ENCODE peak calls at places on chromosome 11, in ten cellular contexts. G is stomach, X is PC-3, J is body of pancreas, M is heart left ventricle, I is Peyer's patch, K is OCI-LY7, U is tibial artery, D is thyroid gland, N is vagina. F is an unnamed sample. For H3K9me3 and H3K4me1, the result is how much of the 10 kb centered on the place peaks cover.

GRCh38 chr11:71179877-71180276 is 72.5 kb downstream of the SHANK2 start:
- DNase-seq in G (no peak), U (no peak), K (no peak), J (peak), X (no peak), D (no peak), I (no peak), N (no peak), M (no peak), F (no peak)

GRCh38 chr11:69449320-69450063 is 32.0 kb upstream of the LINC01488 start:
- DNase-seq in K (no peak), I (no peak), X (no peak), G (peak), D (peak), U (peak), M (peak), N (no peak), J (peak), F (peak)

GRCh38 chr11:67238894-67239794 is 27.1 kb upstream of the GRK2 start:
- DNase-seq in K (no peak), J (no peak), G (no peak), M (no peak), X (peak), D (no peak), U (no peak), N (no peak), I (no peak), F (no peak)

GRCh38 chr11:78791254-78791653 is 216.6 kb upstream of the NARS2 start:
- DNase-seq in G (no peak), D (no peak), J (no peak), N (no peak), K (no peak), U (no peak), M (no peak), I (no peak), X (no peak), F (no peak)

GRCh38 chr11:44912270-44912987 is 38.3 kb downstream of the TP53I11 start:
- DNase-seq in J (no peak), M (no peak), N (no peak), D (no peak), G (no peak), K (no peak), I (no peak), U (no peak), X (no peak), F (no peak)

GRCh38 chr11:18367431-18367830 is 26.9 kb upstream of the LDHA start:
- DNase-seq in N (no peak), M (no peak), X (no peak), U (no peak), G (no peak), I (no peak), D (no peak), K (no peak), J (no peak), F (no peak)

GRCh38 chr11:1279674-1280055 is 29.8 kb downstream of the TOLLIP start:
- DNase-seq in M (no peak), D (no peak), X (no peak), K (no peak), N (no peak), G (no peak), U (no peak), I (no peak), J (no peak), F (no peak)

GRCh38 chr11:117201516-117201866 is 2.3 kb downstream of the TAGLN start:
- DNase-seq in N (no peak), D (peak), G (no peak), U (no peak), X (no peak), M (no peak), J (no peak), K (no peak), I (no peak), F (no peak)

GRCh38 chr11:87722756-87723599 is 452.3 kb downstream of the RAB38 start:
- DNase-seq in J (peak), N (no peak), K (peak), I (no peak), U (no peak), G (peak), M (no peak), X (peak), D (no peak), F (no peak)

GRCh38 chr11:117734596-117734995 is 62.4 kb downstream of the DSCAML1 start:
- DNase-seq in N (no peak), I (no peak), M (no peak), D (no peak), U (peak), G (no peak), X (no peak), J (no peak), K (no peak), F (no peak)

GRCh38 chr11:76107946-76108345 is 98.4 kb downstream of the WNT11 start:
- DNase-seq in I (no peak), M (no peak), U (no peak), G (no peak), K (no peak), X (no peak), N (no peak), D (no peak), J (no peak), F (no peak)

GRCh38 chr11:117724104-117724503 is 72.9 kb downstream of the DSCAML1 start:
- DNase-seq in I (no peak), M (no peak), G (no peak), X (no peak), K (no peak), U (peak), J (no peak), D (no peak), N (no peak), F (no peak)

GRCh38 chr11:113468666-113469345 is 6.4 kb downstream of the DRD2 start:
- DNase-seq in X (no peak), K (no peak), N (peak), M (no peak), J (no peak), D (no peak), U (no peak), G (no peak), I (no peak), F (no peak)

GRCh38 chr11:79195209-79195608 is 245.6 kb downstream of the TENM4 start:
- DNase-seq in N (no peak), M (no peak), G (no peak), I (no peak), K (no peak), D (no peak), J (no peak), U (no peak), X (no peak), F (no peak)

GRCh38 chr11:86160546-86161149 is 83.9 kb upstream of the EED start:
- DNase-seq in G (no peak), U (no peak), X (peak), K (no peak), N (no peak), D (no peak), J (no peak), M (no peak), I (no peak), F (no peak)

GRCh38 chr11:57641011-57641410 is 8.7 kb downstream of the YPEL4 start:
- DNase-seq in I (no peak), G (no peak), X (no peak), U (no peak), J (peak), M (no peak), K (peak), N (no peak), D (peak), F (no peak)

GRCh38 chr11:1123970-1124369 is 33.8 kb upstream of the MUC5AC start:
- DNase-seq in G (no peak), X (no peak), M (no peak), U (peak), N (no peak), D (no peak), K (no peak), I (no peak), J (no peak), F (no peak)

GRCh38 chr11:118081241-118081958 is 4.5 kb downstream of the TMPRSS4 start:
- DNase-seq in M (no peak), J (no peak), I (no peak), U (no peak), N (no peak), K (no peak), G (no peak), D (no peak), X (no peak), F (no peak)

GRCh38 chr11:106070606-106071005 is 6.5 kb downstream of the KBTBD3 start:
- DNase-seq in D (no peak), M (no peak), U (no peak), J (no peak), X (no peak), G (no peak), K (no peak), N (no peak), I (no peak), F (no peak)

GRCh38 chr11:130719516-130719915 is 196.8 kb downstream of the SNX19 start:
- DNase-seq in U (no peak), G (no peak), X (no peak), K (no peak), I (no peak), M (no peak), N (no peak), D (no peak), J (no peak), F (no peak)

GRCh38 chr11:75562048-75562835 is at the start of gene SERPINH1:
- DNase-seq in D (peak), G (peak), N (no peak), J (peak), U (peak), I (peak), M (peak), X (peak), K (no peak), F (peak)

GRCh38 chr11:19829109-19829790 is 116.6 kb downstream of the NAV2 start:
- DNase-seq in N (no peak), G (no peak), X (peak), M (no peak), D (peak), U (no peak), J (no peak), I (no peak), K (no peak), F (peak)

GRCh38 chr11:116595305-116595880 is 177.4 kb downstream of the BUD13 start:
- DNase-seq in K (no peak), I (no peak), J (no peak), G (no peak), U (no peak), X (no peak), M (no peak), N (no peak), D (no peak), F (no peak)

GRCh38 chr11:108768964-108769363 is 104.1 kb downstream of the DDX10 start:
- DNase-seq in U (no peak), G (no peak), J (no peak), X (no peak), M (no peak), I (no peak), D (no peak), K (no peak), N (no peak), F (no peak)

GRCh38 chr11:59756845-59757244 is 1.7 kb downstream of the STX3 start:
- DNase-seq in D (peak), K (no peak), N (no peak), M (no peak), I (peak), G (peak), U (peak), X (peak), J (peak), F (peak)

GRCh38 chr11:72223615-72224586 is 666 bp upstream of the INPPL1 start:
- DNase-seq in N (no peak), U (peak), M (peak), D (peak), G (peak), K (peak), X (peak), I (peak), J (peak), F (peak)

GRCh38 chr11:114774599-114775365 is 96.5 kb downstream of the NXPE2 start:
- DNase-seq in U (no peak), K (peak), N (no peak), D (peak), M (peak), X (peak), I (no peak), G (peak), J (no peak), F (peak)

GRCh38 chr11:57459112-57460016 is 964 bp upstream of the RTN4RL2 start:
- DNase-seq in G (no peak), I (no peak), M (no peak), N (no peak), X (peak), J (peak), U (no peak), D (peak), K (peak), F (no peak)

GRCh38 chr11:679271-680207 is 15.5 kb downstream of the DEAF1 start:
- DNase-seq in J (no peak), I (no peak), N (no peak), K (no peak), U (no peak), M (no peak), X (no peak), D (no peak), G (no peak), F (no peak)

GRCh38 chr11:116694815-116695590 is 77.8 kb downstream of the BUD13 start:
- DNase-seq in N (peak), J (no peak), D (no peak), G (peak), U (peak), K (no peak), M (no peak), I (no peak), X (peak), F (no peak)

GRCh38 chr11:64150481-64151239 is 15.3 kb downstream of the MACROD1 start:
- DNase-seq in G (peak), M (peak), U (no peak), J (peak), D (peak), I (no peak), N (no peak), X (no peak), K (no peak), F (no peak)

GRCh38 chr11:108137212-108137611 is 15.8 kb downstream of the ACAT1 start:
- DNase-seq in K (no peak), N (no peak), D (no peak), I (no peak), M (no peak), X (no peak), G (no peak), J (no peak), U (no peak), F (no peak)

GRCh38 chr11:65104628-65105027 is 7.0 kb upstream of the TM7SF2 start:
- DNase-seq in D (no peak), K (no peak), G (no peak), X (no peak), J (no peak), M (no peak), N (no peak), U (no peak), I (no peak), F (no peak)

GRCh38 chr11:83540112-83540675 is 254.0 kb upstream of the CCDC90B start:
- DNase-seq in I (no peak), G (no peak), K (no peak), M (no peak), J (no peak), U (no peak), N (no peak), X (no peak), D (no peak), F (no peak)

GRCh38 chr11:105706025-105706530 is 96.2 kb downstream of the GRIA4 start:
- DNase-seq in I (no peak), K (no peak), G (no peak), U (no peak), D (no peak), J (no peak), N (no peak), X (no peak), M (no peak), F (no peak)

GRCh38 chr11:115241899-115242298 is 262.3 kb downstream of the CADM1 start:
- DNase-seq in X (no peak), M (no peak), N (no peak), D (no peak), I (no peak), U (no peak), K (no peak), J (no peak), G (no peak), F (no peak)

GRCh38 chr11:60914620-60915249 is 777 bp downstream of the TMEM109 start:
- DNase-seq in M (no peak), K (peak), U (no peak), D (peak), I (peak), J (peak), N (no peak), G (no peak), X (peak), F (no peak)

GRCh38 chr11:88689548-88690240 is 352.2 kb upstream of the CTSC start:
- DNase-seq in I (no peak), M (no peak), N (no peak), J (peak), G (peak), K (no peak), U (no peak), X (no peak), D (peak), F (no peak)

GRCh38 chr11:47565340-47566165 is at the start of gene PTPMT1:
- DNase-seq in I (peak), J (peak), G (peak), M (peak), K (peak), U (peak), D (peak), X (peak), N (no peak), F (peak)

GRCh38 chr11:43943931-43944751 is 1.7 kb downstream of the C11orf96 start:
- DNase-seq in M (no peak), X (peak), I (no peak), G (no peak), J (no peak), N (no peak), K (no peak), D (no peak), U (peak), F (no peak)

GRCh38 chr11:46523290-46523689 is 70.5 kb downstream of the AMBRA1 start:
- DNase-seq in X (no peak), U (no peak), G (no peak), K (no peak), J (no peak), N (no peak), M (no peak), I (no peak), D (no peak), F (no peak)

GRCh38 chr11:46524201-46524600 is 69.6 kb downstream of the AMBRA1 start:
- DNase-seq in D (no peak), U (no peak), X (no peak), G (no peak), J (no peak), I (no peak), M (no peak), K (no peak), N (no peak), F (no peak)

GRCh38 chr11:46522682-46523281 is 71.0 kb downstream of the AMBRA1 start:
- DNase-seq in K (no peak), G (no peak), N (no peak), M (no peak), J (no peak), I (no peak), D (no peak), X (no peak), U (no peak), F (no peak)

GRCh38 chr11:46520971-46521745 is 72.7 kb downstream of the AMBRA1 start:
- DNase-seq in U (no peak), I (no peak), K (no peak), G (no peak), J (no peak), X (peak), D (no peak), M (no peak), N (no peak), F (no peak)

DNA sequence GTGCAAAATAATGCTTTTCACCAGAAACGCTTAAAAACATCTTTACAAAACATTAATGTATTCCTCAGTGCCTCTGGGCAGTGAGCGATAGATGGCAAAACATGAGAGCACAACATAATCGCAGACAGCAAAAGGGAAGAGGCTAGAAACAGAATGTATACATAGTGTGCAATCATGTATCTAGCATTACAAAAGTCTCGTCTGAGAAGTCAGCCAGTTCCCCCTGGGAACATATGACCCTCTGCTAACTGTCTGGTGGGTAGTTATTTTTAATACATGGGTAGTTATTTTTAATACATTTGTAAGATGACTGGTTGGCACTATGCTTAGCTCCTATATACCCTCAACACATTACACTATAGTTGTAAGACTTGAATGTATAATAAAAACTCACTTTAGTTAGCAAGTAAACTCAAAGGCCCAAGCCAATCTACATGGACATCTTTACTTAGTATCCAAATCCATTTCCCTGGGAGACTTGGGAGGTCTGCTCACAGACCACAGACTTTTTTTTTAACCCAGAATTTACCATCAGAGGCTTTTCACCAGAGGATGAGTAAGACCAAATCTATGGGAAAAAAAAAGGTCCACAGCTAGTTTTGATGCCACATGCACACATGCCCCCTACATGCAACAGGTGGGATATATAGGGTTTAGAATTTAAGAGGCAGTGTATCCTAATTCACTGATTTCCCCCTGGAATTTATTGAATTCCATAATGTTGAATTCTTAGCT is 71.7 kb downstream of the AMBRA1 start:
- DNase-seq in U (no peak), K (no peak), G (no peak), N (no peak), I (no peak), X (peak), M (no peak), J (no peak), D (no peak), F (no peak)
- TF ChIP-seq CTCF in U (no peak), K (peak), G (no peak), N (no peak), I (no peak), X (peak), M (no peak), J (no peak), D (no peak), F (no peak)

GRCh38 chr11:97140885-97141494 is 751.2 kb downstream of the JRKL start:
- DNase-seq in J (no peak), D (no peak), X (peak), G (no peak), N (no peak), U (no peak), M (no peak), I (no peak), K (peak), F (no peak)
- H3K9me3 ChIP-seq in J (under half), D (under half), X (under half), G (under half), N (under half), U (under half), M (under half), I (under half), K (under half), F (under half)

GRCh38 chr11:2882681-2883110 is 2.9 kb downstream of the CDKN1C start:
- DNase-seq in M (no peak), K (no peak), X (no peak), N (no peak), U (no peak), D (no peak), I (no peak), J (no peak), G (no peak), F (no peak)

GRCh38 chr11:2885676-2886081 is at the start of gene CDKN1C:
- DNase-seq in X (peak), K (peak), G (peak), I (peak), U (peak), N (no peak), D (peak), J (peak), M (peak), F (peak)

GRCh38 chr11:2883717-2884423 is 1.7 kb downstream of the CDKN1C start:
- DNase-seq in K (no peak), U (peak), D (peak), J (no peak), G (no peak), M (peak), I (no peak), N (no peak), X (no peak), F (no peak)

GRCh38 chr11:2885017-2885675 is 429 bp downstream of the CDKN1C start:
- DNase-seq in I (no peak), X (peak), K (no peak), N (no peak), J (peak), U (peak), M (peak), D (peak), G (peak), F (no peak)

DNA sequence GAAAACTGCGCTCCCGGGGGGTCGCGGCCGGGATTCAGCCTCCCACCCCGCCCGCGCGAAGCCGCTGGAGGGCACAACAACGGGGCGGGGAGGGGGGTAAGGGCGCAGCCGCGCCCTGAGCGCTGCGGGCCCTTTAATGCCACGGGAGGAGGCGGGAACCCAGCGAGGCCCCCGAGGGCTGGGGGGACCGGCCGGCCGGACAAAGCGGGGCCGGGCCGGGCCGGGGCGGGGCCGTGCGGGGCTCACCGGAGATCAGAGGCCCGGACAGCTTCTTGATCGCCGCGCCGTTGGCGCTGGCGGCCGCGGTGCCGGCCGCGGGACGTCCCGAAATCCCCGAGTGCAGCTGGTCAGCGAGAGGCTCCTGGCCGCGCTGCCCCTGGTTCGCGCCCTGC is 1.2 kb downstream of the CDKN1C start:
- DNase-seq in K (no peak), I (no peak), G (peak), M (peak), D (peak), N (no peak), J (peak), U (peak), X (peak), F (no peak)
- H3K4me1 ChIP-seq in K (under half), I (under half), G (under half), M (under half), D (under half), N (under half), J (under half), U (under half), X (under half), F (under half)

GRCh38 chr11:124071622-124071948 is 30.5 kb upstream of the OR10G7 start:
- DNase-seq in N (no peak), X (no peak), G (no peak), D (no peak), K (no peak), I (no peak), U (no peak), M (no peak), J (no peak), F (no peak)
- TF ChIP-seq CTCF in N (no peak), X (no peak), G (no peak), D (no peak), K (peak), I (no peak), U (no peak), M (no peak), J (no peak), F (no peak)

GRCh38 chr11:92180664-92181251 is 43.9 kb upstream of the FAT3 start:
- DNase-seq in D (no peak), G (no peak), J (no peak), I (no peak), M (no peak), N (no peak), K (no peak), X (peak), U (no peak), F (no peak)
- H3K9me3 ChIP-seq in D (under half), G (under half), J (under half), I (under half), M (under half), N (under half), K (under half), X (under half), U (under half), F (under half)